ENCODE peak calls at places on chromosomes 1 and 21, in four cellular contexts. R, Q, A and Y are unnamed samples.

GRCh38 chr1:61445269-61445825 is 279.6 kb downstream of the TM2D1 start:
- DNase-seq in R (no peak), Q (no peak), A (peak), Y (no peak)

GRCh38 chr1:234955107-234955731 is 173.4 kb downstream of the TOMM20 start:
- DNase-seq in R (peak), Q (peak), A (no peak), Y (no peak)

GRCh38 chr1:213779228-213779627 is 208.5 kb upstream of the PROX1 start:
- DNase-seq in R (no peak), Q (no peak), A (peak), Y (no peak)

GRCh38 chr1:95640746-95641145 is 406.7 kb downstream of the RWDD3 start:
- DNase-seq in R (no peak), Q (peak), A (no peak), Y (no peak)

GRCh38 chr1:241640867-241641542 is 836 bp upstream of the CHML start:
- DNase-seq in R (no peak), Q (no peak), A (peak), Y (no peak)

GRCh38 chr1:54253480-54253879 is 53.5 kb downstream of the MRPL37 start:
- DNase-seq in R (peak), Q (no peak), A (peak), Y (peak)

GRCh38 chr1:47931395-47931794 is 65.8 kb downstream of the TRABD2B start:
- DNase-seq in R (no peak), Q (no peak), A (no peak), Y (no peak)

GRCh38 chr1:176717052-176717754 is 254.2 kb downstream of the PAPPA2 start:
- DNase-seq in R (no peak), Q (no peak), A (no peak), Y (no peak)

GRCh38 chr1:237303929-237304328 is 261.9 kb downstream of the RYR2 start:
- DNase-seq in R (no peak), Q (no peak), A (no peak), Y (no peak)

GRCh38 chr1:2436876-2437275 is 24.5 kb upstream of the PEX10 start:
- DNase-seq in R (no peak), Q (no peak), A (no peak), Y (no peak)

GRCh38 chr1:29258974-29259801 is 22.9 kb downstream of the PTPRU start:
- DNase-seq in R (no peak), Q (no peak), A (no peak), Y (no peak)

GRCh38 chr1:38085666-38086305 is 39.2 kb upstream of the POU3F1 start:
- DNase-seq in R (no peak), Q (no peak), A (no peak), Y (no peak)

GRCh38 chr1:198556969-198557368 is 16.5 kb upstream of the ATP6V1G3 start:
- DNase-seq in R (peak), Q (no peak), A (no peak), Y (no peak)

GRCh38 chr1:198558402-198558801 is 17.9 kb upstream of the ATP6V1G3 start:
- DNase-seq in R (no peak), Q (no peak), A (no peak), Y (no peak)

GRCh38 chr1:198559362-198559761 is 18.9 kb upstream of the ATP6V1G3 start:
- DNase-seq in R (no peak), Q (no peak), A (no peak), Y (no peak)

GRCh38 chr1:198563578-198563977 is 23.1 kb upstream of the ATP6V1G3 start:
- DNase-seq in R (no peak), Q (no peak), A (peak), Y (no peak)

GRCh38 chr1:198560093-198560638 is 19.7 kb upstream of the ATP6V1G3 start:
- DNase-seq in R (no peak), Q (no peak), A (no peak), Y (no peak)
- H3K4me3 ChIP-seq in R (no peak), Q (no peak), A (no peak), Y (no peak)

DNA sequence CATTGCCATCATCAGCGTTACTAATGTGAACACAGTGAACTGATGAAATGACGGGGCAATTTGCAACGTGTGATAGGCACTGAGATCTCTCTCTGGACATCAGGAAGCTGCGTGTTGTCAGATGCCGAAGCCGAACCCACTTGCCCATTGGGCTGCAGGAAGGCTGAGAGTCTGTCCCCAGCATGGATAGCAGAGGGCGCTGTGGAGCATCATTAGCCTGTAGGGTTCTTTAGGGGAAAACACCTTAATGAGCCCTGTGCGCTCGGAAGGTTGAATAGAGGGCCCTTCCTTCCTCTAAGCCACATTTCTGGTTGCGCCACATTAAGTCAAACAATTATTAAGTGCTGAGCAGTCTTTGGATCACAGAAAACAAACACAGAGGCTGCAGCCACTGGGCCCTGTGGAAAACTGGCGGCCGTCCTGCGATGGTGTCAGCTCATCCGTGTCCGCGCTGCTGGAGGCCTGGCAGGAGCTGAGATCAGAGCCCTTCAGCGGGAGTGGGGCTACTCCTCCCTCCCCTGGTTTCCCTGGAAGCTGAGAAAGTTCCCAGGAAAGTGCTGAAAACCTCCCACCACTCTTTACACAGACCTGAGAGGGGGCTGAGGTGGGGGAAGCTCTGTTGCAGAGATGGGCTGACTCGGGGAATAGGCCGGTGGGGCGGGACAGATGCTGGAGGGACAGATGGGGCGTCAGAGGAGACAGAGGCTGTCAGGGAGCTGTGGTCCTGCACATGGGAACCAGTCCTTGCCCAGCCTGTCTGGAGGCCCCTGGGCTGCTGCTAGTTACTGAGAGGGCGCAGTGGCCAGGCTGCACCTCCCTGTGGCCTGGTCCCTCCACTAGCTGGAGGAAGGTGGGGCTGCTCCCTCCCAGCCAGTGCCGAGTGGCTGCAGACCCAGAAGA is 12.7 kb downstream of the TFF2 start:
- DNase-seq in R (peak), Q (peak), A (peak), Y (no peak)
- TF ChIP-seq CTCF in R (peak), Q (peak), A (peak), Y (peak)

DNA sequence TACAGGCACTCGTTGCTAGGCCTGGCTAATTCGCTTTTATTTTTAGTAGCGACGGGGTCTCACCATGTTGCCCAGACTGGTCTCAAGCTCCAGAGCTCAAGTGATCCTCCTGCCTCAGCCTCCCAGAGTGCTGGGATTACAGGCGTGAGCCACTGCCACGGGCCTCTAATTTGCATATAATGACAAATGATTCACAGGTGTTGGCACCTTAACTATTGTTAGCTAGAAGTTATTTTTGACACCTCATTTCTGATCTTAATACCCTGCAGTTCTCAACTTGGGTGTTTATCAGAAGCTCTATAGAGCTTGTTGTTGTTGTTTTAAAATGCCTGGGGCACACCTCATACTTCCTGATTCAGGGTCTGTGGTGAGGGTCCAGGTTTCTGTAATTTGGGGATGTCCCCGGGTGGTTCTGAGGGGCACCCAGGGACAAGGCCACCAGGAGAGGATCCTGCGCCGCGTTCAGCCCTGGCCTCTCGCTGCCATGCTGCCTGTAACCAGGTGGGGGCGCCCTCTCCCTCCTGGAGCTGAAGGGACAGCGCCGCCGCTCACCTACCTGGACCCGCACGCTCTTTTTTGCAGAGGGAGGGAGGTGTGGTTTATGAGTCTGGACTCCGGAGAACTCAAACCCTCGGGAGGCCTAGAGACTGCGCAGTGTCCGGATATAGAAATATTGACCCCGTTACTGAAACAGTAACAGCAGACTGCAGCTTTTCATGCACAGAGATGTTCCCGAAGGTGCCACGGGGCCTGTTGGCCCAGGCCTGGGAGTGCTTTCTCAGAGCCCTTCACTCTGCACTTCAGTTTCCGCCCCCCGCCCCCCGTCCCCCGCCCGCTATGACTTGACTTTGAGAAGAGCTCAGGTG is 23.0 kb upstream of the NEK2 start:
- DNase-seq in R (peak), Q (peak), A (peak), Y (no peak)
- H3K4me3 ChIP-seq in R (no peak), Q (no peak), A (no peak), Y (no peak)

DNA sequence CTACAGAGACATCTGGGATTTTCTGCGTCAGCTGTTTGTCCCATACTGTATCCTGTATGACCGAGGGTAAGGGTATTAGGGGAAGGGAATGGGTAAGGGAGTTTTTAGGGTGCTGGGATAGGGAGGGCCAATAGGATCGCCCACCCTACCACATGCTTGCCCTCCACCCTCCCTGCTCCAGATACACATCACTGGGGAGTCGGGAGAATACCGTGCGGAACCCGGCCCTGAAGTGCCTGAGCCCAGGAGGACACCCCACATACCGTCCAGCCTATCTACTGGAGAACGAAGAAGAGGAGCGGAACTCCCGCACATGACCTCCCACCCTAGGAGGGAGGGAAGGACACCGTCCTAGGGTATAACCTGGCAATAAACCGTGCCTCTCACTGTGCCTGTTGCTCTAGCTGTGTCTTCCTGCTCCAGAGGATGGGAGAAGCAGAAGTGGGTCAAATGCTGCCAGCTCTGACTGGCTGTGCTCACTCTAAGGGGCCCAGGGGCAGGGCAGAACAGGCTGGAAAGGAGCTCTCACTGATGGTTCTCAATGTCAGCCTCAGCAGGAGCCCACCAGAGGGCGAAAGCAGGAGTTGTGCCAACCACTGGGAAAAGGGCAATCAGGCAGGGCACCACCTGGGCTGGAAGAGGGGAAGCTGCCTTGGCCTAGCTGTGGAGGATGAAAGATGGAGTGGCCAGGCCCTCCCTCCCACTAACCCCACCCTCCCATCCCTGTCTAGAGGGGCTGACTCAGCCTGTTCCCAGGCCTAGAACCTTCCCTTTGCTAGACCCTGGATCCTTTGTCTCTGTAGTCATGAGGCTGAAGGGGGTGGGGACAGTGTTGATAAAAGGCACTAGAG is 440 bp upstream of the LENEP start:
- DNase-seq in R (no peak), Q (peak), A (no peak), Y (no peak)
- TF ChIP-seq CTCF in R (no peak), Q (no peak), A (no peak), Y (peak)

GRCh38 chr1:178940022-178940765 is 69.3 kb upstream of the ANGPTL1 start:
- DNase-seq in R (peak), Q (no peak), A (no peak), Y (no peak)

GRCh38 chr1:178938281-178938958 is 67.5 kb upstream of the ANGPTL1 start:
- DNase-seq in R (no peak), Q (no peak), A (no peak), Y (no peak)

GRCh38 chr1:178939328-178939727 is 68.5 kb upstream of the ANGPTL1 start:
- DNase-seq in R (peak), Q (no peak), A (no peak), Y (no peak)

GRCh38 chr1:178937770-178938169 is 66.9 kb upstream of the ANGPTL1 start:
- DNase-seq in R (no peak), Q (no peak), A (no peak), Y (no peak)

DNA sequence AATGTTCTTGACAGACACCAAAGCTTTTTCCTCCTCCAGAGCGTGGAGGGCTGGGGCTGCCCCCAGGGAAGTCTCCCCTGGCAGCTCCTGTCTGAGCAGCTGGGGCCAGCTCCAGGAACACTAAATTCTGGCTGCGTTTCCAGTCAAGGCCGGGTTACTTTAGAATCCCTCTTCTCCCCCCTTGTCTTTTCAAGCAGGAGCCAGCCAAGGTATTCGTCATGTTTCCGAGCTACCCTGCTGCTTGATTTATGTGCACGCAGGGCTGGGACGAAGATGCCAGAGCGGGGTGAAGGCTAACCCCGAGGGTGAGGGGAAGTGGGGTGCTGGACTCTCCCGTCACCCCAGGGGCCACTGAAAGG is 68.1 kb upstream of the ANGPTL1 start:
- DNase-seq in R (peak), Q (peak), A (no peak), Y (no peak)
- H3K4me3 ChIP-seq in R (peak), Q (no peak), A (no peak), Y (no peak)